ENCODE peak calls at places on chromosomes 1 and 21, in six cellular contexts. U is mammary epithelial cell, C is AG09319, E is Calu3, P is hepatocyte, J is B cell. R is an unnamed sample.
A peak's percentile ranks its signal among the peaks of the same experiment; 100 is the strongest.

GRCh38 chr1:168472244-168472643 is 71.6 kb downstream of the XCL2 start:
- DNase-seq in U (no peak), C (no peak), E (no peak), P (no peak), J (no peak), R (no peak)

GRCh38 chr1:223038288-223039006 is 104.6 kb downstream of the TLR5 start:
- DNase-seq in U (no peak), C (no peak), E (no peak), P (no peak), J (no peak), R (no peak)

GRCh38 chr1:195584870-195585624 is 1023.2 kb downstream of the KCNT2 start:
- DNase-seq in U (peak; percentile 31), C (no peak), E (no peak), P (no peak), J (no peak), R (no peak)

GRCh38 chr1:87421809-87422208 is 93.1 kb downstream of the LMO4 start:
- DNase-seq in U (no peak), C (no peak), E (no peak), P (no peak), J (no peak), R (no peak)

GRCh38 chr21:39610705-39611104 is 2.0 kb upstream of the B3GALT5 start:
- DNase-seq in U (no peak), C (no peak), E (no peak), P (no peak), J (no peak), R (no peak)

GRCh38 chr1:93178418-93178817 is 1.8 kb downstream of the TMED5 start:
- DNase-seq in U (peak; percentile 7), C (no peak), E (no peak), P (peak; percentile 15), J (no peak), R (no peak)

GRCh38 chr21:42672699-42673458 is 19.5 kb downstream of the PDE9A start:
- DNase-seq in U (no peak), C (no peak), E (no peak), P (peak; percentile 71), J (no peak), R (no peak)

GRCh38 chr21:38768385-38769071 is 37.2 kb upstream of the ETS2 start:
- DNase-seq in U (peak; percentile 66), C (peak; percentile 63), E (no peak), P (peak; percentile 68), J (no peak), R (no peak)

GRCh38 chr1:87058343-87058649 is 143.9 kb downstream of the HS2ST1 start:
- DNase-seq in U (no peak), C (no peak), E (no peak), P (no peak), J (no peak), R (no peak)

GRCh38 chr1:157119448-157119847 is 18.7 kb downstream of the ETV3 start:
- DNase-seq in U (no peak), C (no peak), E (no peak), P (no peak), J (no peak), R (no peak)

GRCh38 chr1:52970149-52970548 is 43.1 kb downstream of the SCP2 start:
- DNase-seq in U (no peak), C (peak; percentile 0), E (no peak), P (peak; percentile 40), J (no peak), R (no peak)

GRCh38 chr21:27001526-27001925 is 34.6 kb upstream of the ADAMTS5 start:
- DNase-seq in U (no peak), C (no peak), E (no peak), P (no peak), J (no peak), R (no peak)

GRCh38 chr1:37347104-37347503 is 127.3 kb upstream of the ZC3H12A start:
- DNase-seq in U (no peak), C (no peak), E (no peak), P (no peak), J (no peak), R (no peak)

GRCh38 chr1:172582889-172583288 is 49.9 kb downstream of the SUCO start:
- DNase-seq in U (no peak), C (no peak), E (no peak), P (no peak), J (no peak), R (no peak)

GRCh38 chr1:23528245-23528978 is 2.6 kb downstream of the E2F2 start:
- DNase-seq in U (peak; percentile 91), C (peak; percentile 44), E (peak; percentile 91), P (peak; percentile 75), J (no peak), R (no peak)

GRCh38 chr1:157085416-157085815 is 14.2 kb downstream of the ETV3L start:
- DNase-seq in U (no peak), C (no peak), E (no peak), P (no peak), J (no peak), R (no peak)

GRCh38 chr1:88763649-88764406 is 79.8 kb downstream of the PKN2 start:
- DNase-seq in U (peak; percentile 20), C (no peak), E (no peak), P (no peak), J (no peak), R (no peak)

GRCh38 chr1:31701137-31701736 is 2.6 kb downstream of the COL16A1 start:
- DNase-seq in U (peak; percentile 93), C (peak; percentile 88), E (peak; percentile 84), P (peak; percentile 96), J (no peak), R (peak; percentile 89)

GRCh38 chr1:156260896-156261295 is 13.0 kb upstream of the PAQR6 start:
- DNase-seq in U (peak; percentile 67), C (no peak), E (no peak), P (no peak), J (no peak), R (no peak)

GRCh38 chr1:61391730-61392129 is 309.4 kb downstream of the NFIA start:
- DNase-seq in U (no peak), C (no peak), E (no peak), P (no peak), J (no peak), R (no peak)

GRCh38 chr1:24152631-24153494 is 9.9 kb upstream of the IL22RA1 start:
- DNase-seq in U (no peak), C (no peak), E (no peak), P (no peak), J (no peak), R (no peak)

GRCh38 chr1:22132517-22133235 is 10.2 kb downstream of the WNT4 start:
- DNase-seq in U (peak; percentile 50), C (peak; percentile 10), E (peak; percentile 60), P (no peak), J (no peak), R (no peak)

GRCh38 chr21:26833460-26833939 is 11.7 kb downstream of the ADAMTS1 start:
- DNase-seq in U (no peak), C (no peak), E (peak; percentile 4), P (no peak), J (no peak), R (no peak)

GRCh38 chr1:89260575-89261275 is 11.9 kb downstream of the GBP5 start:
- DNase-seq in U (no peak), C (no peak), E (no peak), P (no peak), J (no peak), R (no peak)

GRCh38 chr1:178798232-178798861 is 72.5 kb downstream of the ANGPTL1 start:
- DNase-seq in U (no peak), C (no peak), E (no peak), P (no peak), J (no peak), R (no peak)

GRCh38 chr1:234836045-234836681 is 226.2 kb upstream of the IRF2BP2 start:
- DNase-seq in U (no peak), C (no peak), E (no peak), P (no peak), J (no peak), R (no peak)

DNA sequence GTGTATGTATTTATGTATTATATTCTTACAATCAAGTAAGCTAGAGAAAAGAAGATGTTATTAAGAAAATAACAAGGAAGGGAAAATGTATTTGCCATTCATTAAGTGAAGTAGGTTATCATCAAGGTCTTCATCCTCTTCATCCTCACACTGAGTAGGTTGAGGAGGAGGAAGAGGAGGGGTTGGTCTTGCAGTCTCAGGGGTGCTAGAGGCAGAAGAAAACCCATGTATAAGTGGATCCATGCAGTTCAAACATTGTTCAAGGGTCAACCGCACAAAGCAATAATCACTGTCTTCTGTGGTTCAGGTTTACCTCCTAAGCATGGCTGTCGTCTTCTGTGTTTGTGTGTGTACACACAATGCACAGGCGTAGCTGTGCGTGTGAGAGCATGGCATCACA is 16.9 kb downstream of the URB2 start:
- DNase-seq in U (no peak), C (no peak), E (no peak), P (no peak), J (no peak), R (no peak)
- TF ChIP-seq CTCF in U (no peak), C (no peak), E (no peak), P (no peak), J (no peak), R (no peak)

DNA sequence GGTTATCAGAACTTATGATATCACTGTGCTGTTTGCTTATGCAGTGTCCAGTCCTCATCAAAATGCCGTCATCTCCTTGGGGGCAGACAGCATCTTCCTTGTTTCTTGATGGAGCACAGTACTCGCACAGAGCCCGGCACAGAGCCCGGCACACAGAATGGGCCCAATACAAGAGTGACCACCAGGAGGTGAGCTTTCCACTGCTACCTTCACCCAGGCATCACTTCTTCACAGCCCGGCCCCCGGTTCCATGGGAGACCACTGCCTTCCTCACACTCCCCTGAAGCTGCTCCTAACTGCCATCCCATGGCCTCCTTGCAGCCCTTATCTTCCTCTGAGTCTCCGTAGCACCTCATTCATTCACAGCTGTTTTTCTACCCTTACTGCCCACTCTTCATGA is 94.0 kb downstream of the TNR start:
- DNase-seq in U (no peak), C (no peak), E (no peak), P (no peak), J (no peak), R (no peak)
- TF ChIP-seq CTCF in U (no peak), C (no peak), E (no peak), P (no peak), J (no peak), R (no peak)

GRCh38 chr1:56578963-56579875 is at the start of gene PLPP3:
- DNase-seq in U (peak; percentile 85), C (peak; percentile 99), E (peak; percentile 80), P (peak; percentile 92), J (peak; percentile 60), R (peak; percentile 44)
- TF ChIP-seq CTCF in U (peak; percentile 37), C (peak; percentile 52), E (peak; percentile 63), P (peak; percentile 70), J (peak; percentile 49), R (peak; percentile 75)

GRCh38 chr1:33624991-33625870 is 152.8 kb downstream of the ZSCAN20 start:
- DNase-seq in U (no peak), C (no peak), E (no peak), P (no peak), J (no peak), R (no peak)
- TF ChIP-seq CTCF in U (peak; percentile 18), C (no peak), E (no peak), P (no peak), J (peak; percentile 28), R (peak; percentile 60)